ENCODE peak calls at places on chromosome 12, in ten cellular contexts. B is MM.1S, L is dorsolateral prefrontal cortex, D is astrocyte of the cerebellum, A is colonic mucosa, P is NB4, W is transverse colon, H is left ventricle myocardium inferior, U is tibial artery, M is kidney epithelial cell. Z is an unnamed sample.

GRCh38 chr12:127619869-127620769 is 646.9 kb upstream of the TMEM132C start:
- DNase-seq in B (no peak), L (no peak), D (no peak), A (no peak), P (no peak), W (no peak), H (no peak), U (no peak), M (no peak), Z (no peak)

GRCh38 chr12:96720363-96720705 is 186.7 kb upstream of the NEDD1 start:
- DNase-seq in B (peak; percentile 84), L (no peak), D (no peak), A (no peak), P (peak; percentile 64), W (peak; percentile 8), H (no peak), U (no peak), M (no peak), Z (no peak)

GRCh38 chr12:55637467-55637866 is 775 bp downstream of the OR10P1 start:
- DNase-seq in B (no peak), L (no peak), D (no peak), A (no peak), P (no peak), W (no peak), H (no peak), U (no peak), M (no peak), Z (no peak)

GRCh38 chr12:48002773-48003218 is 1.5 kb downstream of the COL2A1 start:
- DNase-seq in B (no peak), L (peak; percentile 14), D (no peak), A (no peak), P (no peak), W (peak; percentile 37), H (no peak), U (no peak), M (no peak), Z (peak; percentile 20)

GRCh38 chr12:58159941-58160340 is 218.6 kb downstream of the ATP23 start:
- DNase-seq in B (peak; percentile 68), L (no peak), D (no peak), A (no peak), P (no peak), W (no peak), H (no peak), U (no peak), M (no peak), Z (no peak)

GRCh38 chr12:85676816-85677749 is 159.1 kb downstream of the RASSF9 start:
- DNase-seq in B (no peak), L (no peak), D (no peak), A (no peak), P (no peak), W (no peak), H (no peak), U (no peak), M (no peak), Z (no peak)

GRCh38 chr12:15439459-15439858 is 117.2 kb downstream of the PTPRO start:
- DNase-seq in B (no peak), L (no peak), D (no peak), A (no peak), P (no peak), W (no peak), H (no peak), U (no peak), M (no peak), Z (no peak)

GRCh38 chr12:107091381-107091780 is 2.0 kb downstream of the CRY1 start:
- DNase-seq in B (no peak), L (no peak), D (peak; percentile 31), A (no peak), P (no peak), W (no peak), H (no peak), U (no peak), M (no peak), Z (peak; percentile 69)

GRCh38 chr12:114018669-114019068 is 52.5 kb upstream of the RBM19 start:
- DNase-seq in B (no peak), L (no peak), D (no peak), A (no peak), P (no peak), W (no peak), H (no peak), U (no peak), M (no peak), Z (peak; percentile 10)

GRCh38 chr12:46351861-46352595 is 20.5 kb downstream of the SLC38A2 start:
- DNase-seq in B (no peak), L (no peak), D (no peak), A (no peak), P (no peak), W (no peak), H (no peak), U (no peak), M (no peak), Z (no peak)

GRCh38 chr12:73308747-73309146 is 1036.6 kb downstream of the TRHDE start:
- DNase-seq in B (no peak), L (no peak), D (no peak), A (no peak), P (no peak), W (no peak), H (no peak), U (no peak), M (peak; percentile 5), Z (no peak)

GRCh38 chr12:26017484-26018211 is 59.2 kb downstream of the RASSF8 start:
- DNase-seq in B (peak; percentile 37), L (no peak), D (no peak), A (peak; percentile 29), P (peak; percentile 75), W (no peak), H (no peak), U (no peak), M (no peak), Z (peak; percentile 50)

GRCh38 chr12:114238808-114239207 is 167.1 kb downstream of the TBX5 start:
- DNase-seq in B (no peak), L (no peak), D (no peak), A (no peak), P (no peak), W (no peak), H (peak; percentile 45), U (no peak), M (no peak), Z (peak; percentile 75)

GRCh38 chr12:62908667-62909066 is 26.3 kb downstream of the PPM1H start:
- DNase-seq in B (no peak), L (no peak), D (no peak), A (no peak), P (no peak), W (no peak), H (no peak), U (no peak), M (no peak), Z (no peak)

GRCh38 chr12:95241761-95242506 is 24.3 kb downstream of the VEZT start:
- DNase-seq in B (no peak), L (no peak), D (no peak), A (no peak), P (no peak), W (no peak), H (no peak), U (no peak), M (no peak), Z (no peak)

GRCh38 chr12:123890536-123890902 is 82.1 kb downstream of the CCDC92 start:
- DNase-seq in B (no peak), L (no peak), D (no peak), A (no peak), P (no peak), W (no peak), H (no peak), U (no peak), M (no peak), Z (no peak)

GRCh38 chr12:13210543-13211190 is 14.1 kb downstream of the EMP1 start:
- DNase-seq in B (no peak), L (no peak), D (no peak), A (no peak), P (no peak), W (no peak), H (no peak), U (no peak), M (no peak), Z (no peak)

GRCh38 chr12:70278945-70279344 is 35.7 kb downstream of the CNOT2 start:
- DNase-seq in B (no peak), L (no peak), D (no peak), A (no peak), P (no peak), W (no peak), H (no peak), U (no peak), M (no peak), Z (no peak)

GRCh38 chr12:14777271-14777670 is 26.0 kb downstream of the WBP11 start:
- DNase-seq in B (no peak), L (no peak), D (no peak), A (peak; percentile 68), P (no peak), W (peak; percentile 46), H (no peak), U (no peak), M (no peak), Z (peak; percentile 28)

GRCh38 chr12:113534555-113534954 is 62.9 kb upstream of the LHX5 start:
- DNase-seq in B (no peak), L (no peak), D (no peak), A (no peak), P (no peak), W (no peak), H (no peak), U (no peak), M (no peak), Z (no peak)

GRCh38 chr12:117025481-117026151 is 73.6 kb downstream of the TESC start:
- DNase-seq in B (peak; percentile 96), L (peak; percentile 74), D (peak; percentile 45), A (peak; percentile 60), P (peak; percentile 67), W (peak; percentile 55), H (peak; percentile 65), U (peak; percentile 55), M (no peak), Z (peak; percentile 72)

GRCh38 chr12:89016970-89017778 is 335.1 kb downstream of the DUSP6 start:
- DNase-seq in B (peak; percentile 82), L (peak; percentile 28), D (peak; percentile 66), A (peak; percentile 42), P (peak; percentile 79), W (no peak), H (peak; percentile 13), U (no peak), M (peak; percentile 45), Z (peak; percentile 88)
- H3K4me3 ChIP-seq in B (peak overlapping the region; percentile 20), L (peak overlapping the region; percentile 41), D (peak overlapping the region; percentile 34), A (no peak overlapping the region), P (no peak overlapping the region), W (no peak overlapping the region), H (peak overlapping the region; percentile 4), U (no peak overlapping the region), M (peak overlapping the region; percentile 35), Z (peak overlapping the region; percentile 34)

GRCh38 chr12:51361419-51362016 is 15.0 kb upstream of the CELA1 start:
- DNase-seq in B (no peak), L (no peak), D (no peak), A (no peak), P (no peak), W (no peak), H (no peak), U (no peak), M (no peak), Z (no peak)
- TF ChIP-seq CTCF in B (no peak), L (no peak), D (no peak), A (no peak), P (no peak), W (no peak), H (no peak), U (no peak), M (no peak), Z (no peak)

GRCh38 chr12:3200779-3201738 is 123.9 kb downstream of the TSPAN9 start:
- DNase-seq in B (no peak), L (no peak), D (no peak), A (no peak), P (no peak), W (no peak), H (no peak), U (no peak), M (no peak), Z (no peak)
- H3K4me3 ChIP-seq in B (no peak overlapping the region), L (peak overlapping the region; percentile 61), D (peak overlapping the region; percentile 47), A (peak overlapping the region; percentile 35), P (no peak overlapping the region), W (peak overlapping the region; percentile 40), H (peak overlapping the region; percentile 76), U (peak overlapping the region; percentile 50), M (peak overlapping the region; percentile 45), Z (peak overlapping the region; percentile 50)

GRCh38 chr12:131713349-131713748 is 2.5 kb downstream of the SFSWAP start:
- DNase-seq in B (no peak), L (no peak), D (no peak), A (no peak), P (peak; percentile 37), W (no peak), H (no peak), U (no peak), M (no peak), Z (no peak)
- TF ChIP-seq CTCF in B (no peak), L (no peak), D (no peak), A (no peak), P (no peak), W (no peak), H (no peak), U (no peak), M (no peak), Z (no peak)